ENCODE peak calls at places on chromosomes 11 and 22, in five cellular contexts. One of them, this sample, is unnamed.

GRCh38 chr11:59534676-59535075 is 23.3 kb downstream of the OR4D9 start:
- DNase-seq in colonic mucosa: no peak
- DNase-seq in tibial nerve: no peak
- DNase-seq in thyroid gland: no peak
- DNase-seq in MV-4-11: no peak
- DNase-seq in this sample: no peak

GRCh38 chr11:13210424-13210823 is 67.2 kb upstream of the BMAL1 start:
- DNase-seq in MV-4-11: peak; percentile 20
- DNase-seq in tibial nerve: peak; percentile 42
- DNase-seq in thyroid gland: peak; percentile 81
- DNase-seq in colonic mucosa: peak; percentile 64
- DNase-seq in this sample: peak; percentile 71

GRCh38 chr11:79088967-79089366 is 351.9 kb downstream of the TENM4 start:
- DNase-seq in thyroid gland: no peak
- DNase-seq in colonic mucosa: no peak
- DNase-seq in MV-4-11: no peak
- DNase-seq in tibial nerve: no peak
- DNase-seq in this sample: no peak

GRCh38 chr22:30459206-30460052 is 12.4 kb downstream of the SEC14L3 start:
- DNase-seq in thyroid gland: no peak
- DNase-seq in MV-4-11: no peak
- DNase-seq in colonic mucosa: no peak
- DNase-seq in tibial nerve: no peak
- DNase-seq in this sample: no peak

GRCh38 chr22:42955087-42955630 is 59.8 kb downstream of the PACSIN2 start:
- DNase-seq in thyroid gland: no peak
- DNase-seq in colonic mucosa: no peak
- DNase-seq in MV-4-11: no peak
- DNase-seq in tibial nerve: no peak
- DNase-seq in this sample: no peak

GRCh38 chr11:26297179-26297970 is 34.6 kb upstream of the ANO3 start:
- DNase-seq in tibial nerve: no peak
- DNase-seq in colonic mucosa: no peak
- DNase-seq in thyroid gland: no peak
- DNase-seq in MV-4-11: peak; percentile 66
- DNase-seq in this sample: no peak

GRCh38 chr22:44455963-44456358 is 42.1 kb downstream of the RTL6 start:
- DNase-seq in MV-4-11: no peak
- DNase-seq in colonic mucosa: no peak
- DNase-seq in thyroid gland: no peak
- DNase-seq in tibial nerve: no peak
- DNase-seq in this sample: no peak

GRCh38 chr11:95920460-95921105 is 3.3 kb downstream of the MTMR2 start:
- DNase-seq in tibial nerve: no peak
- DNase-seq in thyroid gland: no peak
- DNase-seq in colonic mucosa: no peak
- DNase-seq in MV-4-11: peak; percentile 32
- DNase-seq in this sample: no peak

GRCh38 chr11:3124821-3125220 is 40.3 kb downstream of the OSBPL5 start:
- DNase-seq in thyroid gland: no peak
- DNase-seq in colonic mucosa: no peak
- DNase-seq in tibial nerve: no peak
- DNase-seq in MV-4-11: no peak
- DNase-seq in this sample: no peak

GRCh38 chr22:28923826-28924732 is 40.7 kb downstream of the ZNRF3 start:
- DNase-seq in tibial nerve: no peak
- DNase-seq in thyroid gland: peak; percentile 93
- DNase-seq in MV-4-11: no peak
- DNase-seq in colonic mucosa: peak; percentile 64
- DNase-seq in this sample: peak; percentile 83

GRCh38 chr11:102934735-102935134 is 20.8 kb downstream of the MMP13 start:
- DNase-seq in tibial nerve: no peak
- DNase-seq in colonic mucosa: no peak
- DNase-seq in thyroid gland: no peak
- DNase-seq in MV-4-11: no peak
- DNase-seq in this sample: no peak

GRCh38 chr11:56624661-56625110 is 10.0 kb upstream of the OR5M1 start:
- DNase-seq in thyroid gland: no peak
- DNase-seq in tibial nerve: no peak
- DNase-seq in colonic mucosa: peak; percentile 27
- DNase-seq in MV-4-11: peak; percentile 48
- DNase-seq in this sample: no peak

GRCh38 chr22:25078591-25078990 is 121.1 kb upstream of the CRYBB3 start:
- DNase-seq in colonic mucosa: no peak
- DNase-seq in thyroid gland: no peak
- DNase-seq in MV-4-11: no peak
- DNase-seq in tibial nerve: no peak
- DNase-seq in this sample: no peak

GRCh38 chr11:86698634-86699033 is 26.2 kb upstream of the ME3 start:
- DNase-seq in MV-4-11: no peak
- DNase-seq in colonic mucosa: no peak
- DNase-seq in thyroid gland: no peak
- DNase-seq in tibial nerve: no peak
- DNase-seq in this sample: no peak

GRCh38 chr11:107691003-107691402 is 20.9 kb downstream of the SLN start:
- DNase-seq in MV-4-11: no peak
- DNase-seq in thyroid gland: no peak
- DNase-seq in tibial nerve: no peak
- DNase-seq in colonic mucosa: no peak
- DNase-seq in this sample: no peak

GRCh38 chr11:58788355-58789023 is 56.0 kb downstream of the GLYATL2 start:
- DNase-seq in thyroid gland: peak; percentile 3
- DNase-seq in colonic mucosa: peak; percentile 45
- DNase-seq in MV-4-11: peak; percentile 69
- DNase-seq in tibial nerve: no peak
- DNase-seq in this sample: peak; percentile 67

GRCh38 chr22:42316988-42317387 is 46.5 kb upstream of the TCF20 start:
- DNase-seq in tibial nerve: no peak
- DNase-seq in thyroid gland: no peak
- DNase-seq in MV-4-11: peak; percentile 41
- DNase-seq in colonic mucosa: peak; percentile 91
- DNase-seq in this sample: no peak

GRCh38 chr11:9726313-9727022 is 62.6 kb downstream of the SWAP70 start:
- DNase-seq in thyroid gland: no peak
- DNase-seq in tibial nerve: no peak
- DNase-seq in MV-4-11: no peak
- DNase-seq in colonic mucosa: no peak
- DNase-seq in this sample: no peak

GRCh38 chr22:22926359-22927195 is 39.0 kb downstream of the IGLL5 start:
- DNase-seq in MV-4-11: no peak
- DNase-seq in thyroid gland: no peak
- DNase-seq in colonic mucosa: no peak
- DNase-seq in tibial nerve: no peak
- DNase-seq in this sample: no peak

GRCh38 chr11:31786996-31787685 is 24.0 kb downstream of the PAX6 start:
- DNase-seq in thyroid gland: no peak
- DNase-seq in colonic mucosa: no peak
- DNase-seq in tibial nerve: no peak
- DNase-seq in MV-4-11: no peak
- DNase-seq in this sample: no peak

GRCh38 chr11:1750481-1750839 is at the start of gene IFITM10:
- DNase-seq in thyroid gland: no peak
- DNase-seq in MV-4-11: no peak
- DNase-seq in tibial nerve: no peak
- DNase-seq in colonic mucosa: no peak
- DNase-seq in this sample: no peak

GRCh38 chr11:62489204-62489603 is 57.4 kb downstream of the AHNAK start:
- DNase-seq in colonic mucosa: no peak
- DNase-seq in tibial nerve: no peak
- DNase-seq in thyroid gland: no peak
- DNase-seq in MV-4-11: no peak
- DNase-seq in this sample: no peak

GRCh38 chr11:133947298-133947905 is 9.4 kb downstream of the IGSF9B start:
- DNase-seq in colonic mucosa: no peak
- DNase-seq in tibial nerve: no peak
- DNase-seq in thyroid gland: peak; percentile 43
- DNase-seq in MV-4-11: peak; percentile 11
- DNase-seq in this sample: no peak

GRCh38 chr11:73752216-73752867 is 8.5 kb downstream of the RAB6A start:
- DNase-seq in colonic mucosa: no peak
- DNase-seq in tibial nerve: peak; percentile 23
- DNase-seq in MV-4-11: no peak
- DNase-seq in thyroid gland: peak; percentile 92
- DNase-seq in this sample: peak; percentile 19

GRCh38 chr22:49956418-49956770 is 4.2 kb upstream of the PIM3 start:
- DNase-seq in thyroid gland: peak; percentile 4
- DNase-seq in MV-4-11: no peak
- DNase-seq in tibial nerve: no peak
- DNase-seq in colonic mucosa: no peak
- DNase-seq in this sample: peak; percentile 18

GRCh38 chr11:82775736-82776346 is 42.2 kb upstream of the FAM181B start:
- DNase-seq in MV-4-11: peak; percentile 44
- DNase-seq in colonic mucosa: peak; percentile 32
- DNase-seq in tibial nerve: no peak
- DNase-seq in thyroid gland: no peak
- DNase-seq in this sample: peak; percentile 34

GRCh38 chr11:45383229-45383628 is 97.1 kb upstream of the SYT13 start:
- DNase-seq in MV-4-11: peak; percentile 98
- DNase-seq in tibial nerve: no peak
- DNase-seq in thyroid gland: no peak
- DNase-seq in colonic mucosa: no peak
- DNase-seq in this sample: no peak

GRCh38 chr11:61485080-61485479 is 23.5 kb upstream of the LRRC10B start:
- DNase-seq in MV-4-11: no peak
- DNase-seq in colonic mucosa: no peak
- DNase-seq in thyroid gland: no peak
- DNase-seq in tibial nerve: no peak
- DNase-seq in this sample: no peak

GRCh38 chr22:48004936-48005335 is 1242.5 kb downstream of the TBC1D22A start:
- DNase-seq in colonic mucosa: no peak
- DNase-seq in thyroid gland: no peak
- DNase-seq in tibial nerve: no peak
- DNase-seq in MV-4-11: no peak
- DNase-seq in this sample: no peak

GRCh38 chr11:118918128-118918685 is 7.5 kb downstream of the BCL9L start:
- DNase-seq in thyroid gland: peak; percentile 68
- DNase-seq in colonic mucosa: peak; percentile 96
- DNase-seq in tibial nerve: peak; percentile 80
- DNase-seq in MV-4-11: peak; percentile 27
- DNase-seq in this sample: peak; percentile 79

GRCh38 chr22:17264321-17265052 is 45.3 kb upstream of the ADA2 start:
- DNase-seq in MV-4-11: no peak
- DNase-seq in tibial nerve: no peak
- DNase-seq in colonic mucosa: no peak
- DNase-seq in thyroid gland: peak; percentile 9
- DNase-seq in this sample: no peak

GRCh38 chr11:68650801-68651200 is 33.5 kb upstream of the GAL start:
- DNase-seq in tibial nerve: no peak
- DNase-seq in colonic mucosa: no peak
- DNase-seq in thyroid gland: no peak
- DNase-seq in MV-4-11: no peak
- DNase-seq in this sample: no peak

GRCh38 chr22:43851058-43851978 is 11.0 kb downstream of the SULT4A1 start:
- DNase-seq in colonic mucosa: no peak
- DNase-seq in tibial nerve: no peak
- DNase-seq in MV-4-11: no peak
- DNase-seq in thyroid gland: no peak
- DNase-seq in this sample: no peak

GRCh38 chr11:9850224-9850895 is 186.5 kb downstream of the SWAP70 start:
- DNase-seq in colonic mucosa: no peak
- DNase-seq in MV-4-11: no peak
- DNase-seq in tibial nerve: no peak
- DNase-seq in thyroid gland: no peak
- DNase-seq in this sample: no peak